ENCODE peak calls at places on chromosome 11, in five cellular contexts. One of them, this sample, is unnamed.

GRCh38 chr11:70020336-70021214 is 57.5 kb upstream of the ANO1 start:
- DNase-seq in A549: no peak
- DNase-seq in H9: no peak
- DNase-seq in HCT116: no peak
- DNase-seq in IMR-90: peak; percentile 33
- DNase-seq in this sample: no peak

GRCh38 chr11:124605719-124606118 is 5.5 kb upstream of the PANX3 start:
- DNase-seq in HCT116: no peak
- DNase-seq in IMR-90: no peak
- DNase-seq in H9: no peak
- DNase-seq in A549: no peak
- DNase-seq in this sample: peak; percentile 18

GRCh38 chr11:76153609-76153949 is 52.7 kb downstream of the WNT11 start:
- DNase-seq in A549: no peak
- DNase-seq in HCT116: no peak
- DNase-seq in H9: no peak
- DNase-seq in IMR-90: peak; percentile 40
- DNase-seq in this sample: peak; percentile 98

GRCh38 chr11:69647349-69647748 is 6.4 kb downstream of the CCND1 start:
- DNase-seq in A549: no peak
- DNase-seq in HCT116: no peak
- DNase-seq in H9: no peak
- DNase-seq in IMR-90: no peak
- DNase-seq in this sample: no peak

GRCh38 chr11:65546217-65546958 is 11.8 kb downstream of the LTBP3 start:
- DNase-seq in A549: peak; percentile 55
- DNase-seq in IMR-90: no peak
- DNase-seq in H9: peak; percentile 96
- DNase-seq in HCT116: peak; percentile 50
- DNase-seq in this sample: peak; percentile 85

GRCh38 chr11:126088999-126089398 is 26.3 kb upstream of the CDON start:
- DNase-seq in IMR-90: no peak
- DNase-seq in H9: no peak
- DNase-seq in HCT116: no peak
- DNase-seq in A549: no peak
- DNase-seq in this sample: no peak

GRCh38 chr11:104148074-104148473 is 15.9 kb downstream of the PDGFD start:
- DNase-seq in A549: no peak
- DNase-seq in IMR-90: peak; percentile 74
- DNase-seq in H9: no peak
- DNase-seq in HCT116: no peak
- DNase-seq in this sample: no peak

GRCh38 chr11:15775051-15775541 is 581.2 kb downstream of the SOX6 start:
- DNase-seq in IMR-90: peak; percentile 19
- DNase-seq in H9: no peak
- DNase-seq in HCT116: no peak
- DNase-seq in A549: no peak
- DNase-seq in this sample: peak; percentile 51

GRCh38 chr11:31817621-31818493 is 6.7 kb upstream of the PAX6 start:
- DNase-seq in HCT116: no peak
- DNase-seq in A549: no peak
- DNase-seq in IMR-90: no peak
- DNase-seq in H9: peak; percentile 78
- DNase-seq in this sample: no peak

GRCh38 chr11:117933930-117934329 is 4.7 kb upstream of the TMPRSS13 start:
- DNase-seq in HCT116: no peak
- DNase-seq in H9: peak; percentile 40
- DNase-seq in IMR-90: no peak
- DNase-seq in A549: no peak
- DNase-seq in this sample: no peak

GRCh38 chr11:61860054-61860903 is 31.1 kb downstream of the FADS3 start:
- DNase-seq in HCT116: peak; percentile 43
- DNase-seq in H9: no peak
- DNase-seq in A549: peak; percentile 42
- DNase-seq in IMR-90: no peak
- DNase-seq in this sample: no peak

GRCh38 chr11:70523384-70524095 is 125.2 kb downstream of the CTTN start:
- DNase-seq in H9: peak; percentile 34
- DNase-seq in HCT116: no peak
- DNase-seq in A549: no peak
- DNase-seq in IMR-90: no peak
- DNase-seq in this sample: no peak

GRCh38 chr11:74269161-74269809 is 42.2 kb downstream of the P4HA3 start:
- DNase-seq in A549: peak; percentile 78
- DNase-seq in HCT116: no peak
- DNase-seq in H9: no peak
- DNase-seq in IMR-90: peak; percentile 90
- DNase-seq in this sample: no peak

GRCh38 chr11:88284306-88285057 is 53.1 kb downstream of the CTSC start:
- DNase-seq in H9: no peak
- DNase-seq in IMR-90: peak; percentile 19
- DNase-seq in HCT116: no peak
- DNase-seq in A549: no peak
- DNase-seq in this sample: no peak

GRCh38 chr11:10664005-10664404 is 29.6 kb downstream of the IRAG1 start:
- DNase-seq in A549: no peak
- DNase-seq in H9: no peak
- DNase-seq in IMR-90: no peak
- DNase-seq in HCT116: no peak
- DNase-seq in this sample: no peak

GRCh38 chr11:108754901-108755625 is 90.2 kb downstream of the DDX10 start:
- DNase-seq in IMR-90: no peak
- DNase-seq in A549: no peak
- DNase-seq in HCT116: no peak
- DNase-seq in H9: no peak
- DNase-seq in this sample: no peak

GRCh38 chr11:72625746-72626636 is 48.2 kb downstream of the PDE2A start:
- DNase-seq in HCT116: no peak
- DNase-seq in A549: no peak
- DNase-seq in IMR-90: peak; percentile 27
- DNase-seq in H9: no peak
- DNase-seq in this sample: no peak

GRCh38 chr11:66768088-66768521 is 39.1 kb upstream of the SPTBN2 start:
- DNase-seq in HCT116: no peak
- DNase-seq in H9: no peak
- DNase-seq in IMR-90: peak; percentile 21
- DNase-seq in A549: peak; percentile 51
- DNase-seq in this sample: peak; percentile 16

GRCh38 chr11:46293616-46294015 is 16.2 kb downstream of the CREB3L1 start:
- DNase-seq in A549: no peak
- DNase-seq in HCT116: no peak
- DNase-seq in IMR-90: peak; percentile 98
- DNase-seq in H9: no peak
- DNase-seq in this sample: no peak

GRCh38 chr11:19389787-19390303 is 149.1 kb upstream of the E2F8 start:
- DNase-seq in IMR-90: peak; percentile 27
- DNase-seq in A549: no peak
- DNase-seq in H9: no peak
- DNase-seq in HCT116: no peak
- DNase-seq in this sample: no peak

GRCh38 chr11:78370406-78371172 is 47.0 kb downstream of the GAB2 start:
- DNase-seq in H9: no peak
- DNase-seq in HCT116: no peak
- DNase-seq in A549: no peak
- DNase-seq in IMR-90: peak; percentile 41
- DNase-seq in this sample: no peak

DNA sequence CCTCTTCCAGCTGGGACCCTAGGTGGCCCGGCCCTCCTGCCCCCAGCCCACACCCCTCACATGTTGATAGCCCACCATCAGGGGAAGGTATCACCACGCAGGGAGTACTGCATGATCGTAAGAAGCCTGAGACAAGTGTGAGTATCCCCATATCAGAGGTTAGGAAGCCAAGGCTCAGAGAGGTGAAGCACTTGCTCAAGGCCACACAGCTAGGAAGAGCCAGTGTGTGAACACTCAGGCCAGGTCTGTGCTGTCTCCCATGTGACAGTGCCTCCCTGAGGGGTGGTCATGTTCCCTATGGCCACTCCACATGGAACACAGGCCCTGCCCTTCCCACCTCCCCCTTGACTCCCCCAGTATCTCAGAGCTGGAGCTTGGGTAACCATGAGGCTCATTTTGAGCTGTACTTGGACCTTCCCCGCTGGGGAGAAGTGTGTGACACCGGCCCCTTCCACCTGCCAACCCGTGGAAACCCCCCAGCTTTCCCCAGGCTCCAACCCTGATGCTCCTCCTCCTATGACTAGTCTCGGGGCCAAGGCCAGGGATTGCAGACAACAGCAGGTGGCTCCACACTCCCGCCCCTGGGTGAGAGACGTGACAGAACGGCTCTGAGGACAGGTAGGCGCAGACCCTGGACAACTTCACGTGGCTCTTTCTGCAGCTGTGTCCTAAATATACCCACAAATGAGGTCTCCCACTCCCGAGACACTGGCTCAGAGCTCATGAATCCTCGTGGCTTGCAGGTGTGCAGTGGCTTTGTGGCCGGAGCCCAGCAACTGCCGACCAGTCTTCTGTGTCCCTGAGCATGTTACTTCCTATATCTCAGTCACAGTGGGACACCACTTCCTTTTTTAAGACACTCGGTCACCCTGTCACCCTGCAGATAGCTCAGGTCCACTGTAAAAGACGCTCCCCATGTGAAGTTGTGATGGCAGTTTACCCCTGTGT is 55.3 kb downstream of the NECTIN1 start:
- DNase-seq in HCT116: no peak
- DNase-seq in IMR-90: no peak
- DNase-seq in A549: no peak
- DNase-seq in H9: no peak
- DNase-seq in this sample: peak; percentile 14
- H3K4me2 ChIP-seq in HCT116: no peak overlapping the region
- H3K4me2 ChIP-seq in IMR-90: no peak overlapping the region
- H3K4me2 ChIP-seq in A549: no peak overlapping the region
- H3K4me2 ChIP-seq in H9: no peak overlapping the region
- H3K4me2 ChIP-seq in this sample: no peak overlapping the region

DNA sequence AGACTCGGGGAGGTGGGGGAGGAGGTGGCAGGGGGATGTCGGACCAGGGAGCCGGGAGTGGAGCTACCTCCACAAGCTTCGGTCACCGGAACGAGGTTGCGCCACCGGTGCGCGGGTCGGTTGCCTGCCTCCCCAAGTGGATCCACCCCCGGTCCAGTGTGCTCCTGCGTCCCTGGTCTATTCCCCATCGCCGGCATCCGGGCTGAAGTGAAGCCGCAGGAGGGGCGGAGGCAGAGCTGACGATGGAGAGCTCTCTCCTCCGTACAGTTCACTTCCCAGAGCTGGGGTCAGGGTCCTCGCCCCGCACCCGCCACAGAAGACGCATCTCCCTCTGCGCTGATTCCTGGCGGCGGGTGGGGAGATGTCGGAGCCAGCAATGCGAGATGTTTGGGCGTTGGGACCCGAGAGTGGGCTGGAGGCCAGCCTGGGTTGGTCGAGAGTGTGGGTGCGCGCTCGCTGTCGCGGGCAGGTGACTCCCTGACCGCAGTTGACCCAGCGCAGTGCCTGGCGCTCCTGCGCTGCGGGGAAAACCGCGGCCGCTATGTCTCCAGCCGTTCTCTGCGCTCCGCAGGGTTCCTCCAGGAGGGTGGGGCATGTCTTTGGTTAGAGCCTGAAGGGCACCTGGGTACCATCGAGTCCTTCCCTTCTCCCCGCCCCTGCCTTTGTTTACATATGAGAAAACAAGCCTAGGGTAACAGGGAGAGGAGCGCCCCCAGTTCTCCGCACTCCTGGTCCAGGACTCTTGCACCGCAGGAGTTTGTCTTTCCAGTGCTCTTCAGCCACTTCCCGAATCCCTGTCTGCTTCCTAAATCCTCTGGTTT is 1.7 kb downstream of the C11orf96 start:
- DNase-seq in HCT116: no peak
- DNase-seq in H9: no peak
- DNase-seq in A549: no peak
- DNase-seq in IMR-90: peak; percentile 28
- DNase-seq in this sample: no peak
- H3K27ac ChIP-seq in HCT116: no peak overlapping the region
- H3K27ac ChIP-seq in H9: no peak overlapping the region
- H3K27ac ChIP-seq in A549: no peak overlapping the region
- H3K27ac ChIP-seq in IMR-90: no peak overlapping the region
- H3K27ac ChIP-seq in this sample: no peak overlapping the region

DNA sequence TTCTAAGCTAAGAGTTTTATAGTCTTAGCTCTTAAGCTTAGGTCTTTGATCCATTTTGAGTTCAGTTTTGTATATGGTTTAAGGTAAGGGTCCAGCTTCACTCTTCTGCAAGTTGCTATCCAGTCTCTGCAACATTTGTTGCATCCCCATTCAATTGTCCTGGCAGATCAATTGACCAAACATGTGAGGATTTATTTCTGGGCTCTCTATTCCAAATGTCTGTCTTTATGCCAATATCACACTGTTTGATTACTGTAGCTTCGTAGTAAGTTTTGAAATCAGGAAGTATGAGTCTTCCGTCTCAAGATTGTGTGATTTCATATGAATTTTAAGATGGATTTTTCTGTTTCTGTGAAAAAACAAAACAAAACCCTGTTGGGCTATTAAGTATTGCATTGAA is 16.9 kb downstream of the APLP2 start:
- DNase-seq in H9: no peak
- DNase-seq in IMR-90: no peak
- DNase-seq in HCT116: no peak
- DNase-seq in A549: no peak
- DNase-seq in this sample: no peak
- H3K4me2 ChIP-seq in H9: no peak overlapping the region
- H3K4me2 ChIP-seq in IMR-90: no peak overlapping the region
- H3K4me2 ChIP-seq in HCT116: no peak overlapping the region
- H3K4me2 ChIP-seq in A549: no peak overlapping the region
- H3K4me2 ChIP-seq in this sample: no peak overlapping the region

GRCh38 chr11:8803973-8804372 is 107.0 kb upstream of the AKIP1 start:
- DNase-seq in IMR-90: no peak
- DNase-seq in A549: no peak
- DNase-seq in H9: no peak
- DNase-seq in HCT116: no peak
- DNase-seq in this sample: no peak

GRCh38 chr11:8801121-8801520 is 109.9 kb upstream of the AKIP1 start:
- DNase-seq in H9: no peak
- DNase-seq in IMR-90: no peak
- DNase-seq in HCT116: no peak
- DNase-seq in A549: no peak
- DNase-seq in this sample: no peak

GRCh38 chr11:8799273-8799672 is 111.7 kb upstream of the AKIP1 start:
- DNase-seq in HCT116: no peak
- DNase-seq in H9: no peak
- DNase-seq in A549: no peak
- DNase-seq in IMR-90: no peak
- DNase-seq in this sample: no peak

GRCh38 chr11:8802263-8802662 is 108.7 kb upstream of the AKIP1 start:
- DNase-seq in A549: no peak
- DNase-seq in H9: no peak
- DNase-seq in HCT116: no peak
- DNase-seq in IMR-90: no peak
- DNase-seq in this sample: no peak

DNA sequence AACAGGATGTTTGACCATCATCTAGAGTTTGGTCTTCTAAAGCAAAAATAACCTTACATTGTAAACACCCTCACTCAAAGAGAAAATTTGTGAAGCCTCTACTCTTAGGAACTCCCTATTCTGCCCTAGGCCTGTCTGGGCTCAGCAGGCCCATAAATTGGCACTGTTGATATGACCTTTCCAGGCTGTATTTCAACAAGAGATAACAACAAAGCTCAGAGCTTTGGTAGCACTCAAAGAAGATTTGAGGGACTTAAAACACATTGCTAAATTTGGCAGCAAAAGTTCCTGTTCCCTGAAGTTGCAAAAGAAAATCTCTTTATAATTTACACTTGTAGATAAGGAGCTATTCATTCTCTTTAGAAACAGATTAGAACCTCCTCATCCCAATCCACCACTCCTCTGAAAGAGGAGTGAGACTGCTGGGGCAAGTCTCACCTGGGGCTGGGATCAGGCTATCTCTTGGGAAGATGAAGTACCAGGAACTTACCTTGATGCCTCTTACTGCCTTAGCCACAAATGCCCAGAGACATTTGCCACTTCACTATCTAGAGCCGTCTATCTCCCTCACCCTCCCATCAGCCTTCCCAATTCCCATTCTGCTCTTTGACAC is 110.4 kb upstream of the AKIP1 start:
- DNase-seq in H9: no peak
- DNase-seq in IMR-90: no peak
- DNase-seq in HCT116: no peak
- DNase-seq in A549: no peak
- DNase-seq in this sample: no peak
- H3K27ac ChIP-seq in H9: no peak overlapping the region
- H3K27ac ChIP-seq in IMR-90: peak overlapping the region; percentile 3
- H3K27ac ChIP-seq in HCT116: no peak overlapping the region
- H3K27ac ChIP-seq in A549: no peak overlapping the region
- H3K27ac ChIP-seq in this sample: no peak overlapping the region